ENCODE peak calls at places on chromosome 3, in ten cellular contexts. G is upper lobe of right lung, I is thoracic aorta, X is ascending aorta, L is GM12878, D is cardiac muscle cell, T is kidney, R is Panc1, J is breast epithelium, N is heart right ventricle. B is an unnamed sample.

GRCh38 chr3:127473244-127474024 is 117.1 kb downstream of the TPRA1 start:
- DNase-seq in G (no peak), X (no peak), R (no peak), D (peak; percentile 43), L (no peak), I (no peak), T (no peak), J (no peak), N (no peak), B (no peak)

GRCh38 chr3:187828571-187829452 is 83.5 kb upstream of the BCL6 start:
- DNase-seq in L (peak; percentile 34), N (no peak), J (no peak), D (no peak), I (no peak), G (no peak), T (no peak), R (no peak), X (no peak), B (no peak)

GRCh38 chr3:33792167-33792892 is 6.1 kb upstream of the PDCD6IP start:
- DNase-seq in N (no peak), J (no peak), D (no peak), R (no peak), X (no peak), L (no peak), G (no peak), T (no peak), I (no peak), B (no peak)

GRCh38 chr3:162034368-162034767 is 537.8 kb downstream of the OTOL1 start:
- DNase-seq in N (no peak), R (no peak), X (no peak), I (no peak), J (no peak), G (no peak), T (no peak), L (no peak), D (no peak), B (no peak)

GRCh38 chr3:39125837-39126500 is 18.5 kb downstream of the TTC21A start:
- DNase-seq in T (peak; percentile 29), R (no peak), I (no peak), G (no peak), X (no peak), D (no peak), N (no peak), L (no peak), J (no peak), B (no peak)

GRCh38 chr3:152291649-152292066 is 22.9 kb downstream of the MBNL1 start:
- DNase-seq in T (no peak), R (no peak), I (no peak), X (no peak), L (no peak), J (no peak), G (no peak), N (no peak), D (no peak), B (no peak)

GRCh38 chr3:54970895-54971294 is 43.0 kb upstream of the LRTM1 start:
- DNase-seq in T (no peak), J (no peak), N (no peak), L (no peak), G (no peak), I (no peak), X (no peak), R (no peak), D (no peak), B (no peak)

GRCh38 chr3:140501054-140501769 is 176.7 kb upstream of the TRIM42 start:
- DNase-seq in I (no peak), R (no peak), D (no peak), G (no peak), T (no peak), X (no peak), L (no peak), N (peak; percentile 19), J (peak; percentile 33), B (no peak)

GRCh38 chr3:188950832-188951489 is 220.8 kb upstream of the TPRG1 start:
- DNase-seq in G (peak; percentile 68), L (no peak), X (peak; percentile 96), R (peak; percentile 91), I (peak; percentile 67), D (no peak), N (peak; percentile 68), T (peak; percentile 90), J (peak; percentile 38), B (no peak)

DNA sequence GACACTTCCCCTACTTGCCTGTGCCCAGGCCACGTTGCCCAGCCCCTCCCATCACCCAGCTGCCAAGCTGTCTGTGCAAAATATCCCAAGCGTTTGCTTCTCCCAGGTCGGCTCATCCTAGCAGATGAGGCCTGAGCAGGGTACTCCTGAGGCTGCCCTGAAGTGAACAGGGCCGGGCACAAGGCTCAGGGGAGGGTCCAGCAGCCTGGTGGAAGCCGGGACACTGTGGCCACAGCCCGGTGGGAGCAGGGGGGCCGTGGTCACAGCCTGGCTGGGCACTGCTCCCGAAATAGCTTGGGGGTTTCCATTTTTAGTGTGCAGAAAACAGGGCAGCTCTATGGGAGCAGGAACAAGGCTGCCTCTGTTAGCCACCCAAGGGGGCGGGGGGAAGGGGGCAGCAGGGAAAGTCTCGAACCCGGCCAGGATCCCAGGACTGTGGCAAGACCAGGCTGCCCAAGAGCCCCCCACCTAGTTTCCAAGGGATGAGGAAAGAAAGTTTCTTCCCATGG is 3.4 kb downstream of the PLXNB1 start:
- DNase-seq in N (peak; percentile 53), D (no peak), T (peak; percentile 73), X (no peak), J (no peak), R (no peak), L (no peak), I (no peak), G (no peak), B (no peak)
- H3K4me3 ChIP-seq in N (no peak overlapping the region), D (no peak overlapping the region), T (peak overlapping the region; percentile 75), X (peak overlapping the region; percentile 94), J (peak overlapping the region; percentile 95), R (no peak overlapping the region), L (no peak overlapping the region), I (peak overlapping the region; percentile 88), G (no peak overlapping the region), B (no peak overlapping the region)

DNA sequence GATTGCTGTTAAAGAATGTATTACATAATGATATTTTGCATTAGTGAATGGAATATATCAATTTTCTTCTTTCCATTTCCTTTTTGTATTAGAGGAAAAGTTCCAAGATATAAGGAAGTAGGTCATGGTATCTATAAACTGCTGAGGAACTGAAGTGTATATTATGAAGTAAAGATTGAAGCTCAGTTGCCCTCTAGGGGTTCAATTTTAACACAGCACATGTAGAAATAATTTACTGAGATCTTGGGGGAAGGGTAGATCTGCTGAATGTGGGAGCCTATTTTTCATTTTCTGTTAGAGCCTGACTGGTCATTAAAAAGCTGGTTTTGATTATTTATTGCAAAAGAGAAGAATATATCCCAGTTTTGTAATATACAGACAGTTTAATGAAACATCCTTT is 45.2 kb downstream of the CMC1 start:
- DNase-seq in R (peak; percentile 47), G (no peak), T (no peak), D (peak; percentile 44), J (no peak), N (no peak), I (no peak), L (peak; percentile 8), X (no peak), B (no peak)
- TF ChIP-seq CTCF in R (peak; percentile 61), G (peak; percentile 67), T (peak; percentile 62), D (peak; percentile 58), J (peak; percentile 41), N (peak; percentile 29), I (peak; percentile 58), L (peak; percentile 50), X (peak; percentile 18), B (peak; percentile 60)

GRCh38 chr3:142210608-142211007 is 14.8 kb downstream of the GK5 start:
- DNase-seq in G (no peak), D (no peak), L (no peak), X (no peak), R (no peak), N (no peak), J (no peak), I (no peak), T (no peak), B (no peak)

GRCh38 chr3:142209655-142210054 is 15.7 kb downstream of the GK5 start:
- DNase-seq in D (no peak), X (peak; percentile 86), L (no peak), J (no peak), N (peak; percentile 48), T (no peak), R (no peak), G (no peak), I (peak; percentile 35), B (no peak)

GRCh38 chr3:142213298-142213697 is 12.1 kb downstream of the GK5 start:
- DNase-seq in D (no peak), G (no peak), I (no peak), L (no peak), X (peak; percentile 79), T (no peak), R (no peak), N (no peak), J (no peak), B (no peak)

GRCh38 chr3:142210144-142210543 is 15.2 kb downstream of the GK5 start:
- DNase-seq in N (no peak), D (no peak), X (no peak), R (no peak), T (no peak), G (no peak), L (no peak), I (no peak), J (no peak), B (no peak)

DNA sequence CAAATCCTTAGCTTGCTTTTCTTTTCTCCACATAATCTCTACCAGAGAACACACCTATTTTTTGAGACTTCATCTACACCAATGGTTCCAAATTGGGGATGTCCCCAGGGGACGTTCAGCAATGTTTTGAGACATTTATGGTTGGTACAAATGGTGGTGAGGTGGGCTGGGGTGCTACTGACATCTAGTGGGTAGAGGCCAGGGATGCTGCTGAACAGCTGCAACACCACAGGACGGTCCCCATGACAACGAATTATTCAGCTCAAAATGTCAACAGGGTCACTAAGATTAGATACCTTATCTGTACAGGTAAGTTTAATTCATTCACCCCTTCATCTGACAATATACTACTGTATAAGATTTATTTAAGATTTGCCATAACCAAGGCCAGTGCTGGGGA is 14.4 kb downstream of the GK5 start:
- DNase-seq in D (peak; percentile 38), X (no peak), R (no peak), J (no peak), N (no peak), L (no peak), T (no peak), I (no peak), G (no peak), B (no peak)
- H3K4me1 ChIP-seq in D (no peaks in the 10 kb centered on the region), X (no peaks in the 10 kb centered on the region), R (no peaks in the 10 kb centered on the region), J (no peaks in the 10 kb centered on the region), N (peaks cover 22% of the 10 kb centered on the region), L (no peaks in the 10 kb centered on the region), T (no peaks in the 10 kb centered on the region), I (peaks cover 32% of the 10 kb centered on the region), G (peaks cover 3% of the 10 kb centered on the region), B (no peaks in the 10 kb centered on the region)

DNA sequence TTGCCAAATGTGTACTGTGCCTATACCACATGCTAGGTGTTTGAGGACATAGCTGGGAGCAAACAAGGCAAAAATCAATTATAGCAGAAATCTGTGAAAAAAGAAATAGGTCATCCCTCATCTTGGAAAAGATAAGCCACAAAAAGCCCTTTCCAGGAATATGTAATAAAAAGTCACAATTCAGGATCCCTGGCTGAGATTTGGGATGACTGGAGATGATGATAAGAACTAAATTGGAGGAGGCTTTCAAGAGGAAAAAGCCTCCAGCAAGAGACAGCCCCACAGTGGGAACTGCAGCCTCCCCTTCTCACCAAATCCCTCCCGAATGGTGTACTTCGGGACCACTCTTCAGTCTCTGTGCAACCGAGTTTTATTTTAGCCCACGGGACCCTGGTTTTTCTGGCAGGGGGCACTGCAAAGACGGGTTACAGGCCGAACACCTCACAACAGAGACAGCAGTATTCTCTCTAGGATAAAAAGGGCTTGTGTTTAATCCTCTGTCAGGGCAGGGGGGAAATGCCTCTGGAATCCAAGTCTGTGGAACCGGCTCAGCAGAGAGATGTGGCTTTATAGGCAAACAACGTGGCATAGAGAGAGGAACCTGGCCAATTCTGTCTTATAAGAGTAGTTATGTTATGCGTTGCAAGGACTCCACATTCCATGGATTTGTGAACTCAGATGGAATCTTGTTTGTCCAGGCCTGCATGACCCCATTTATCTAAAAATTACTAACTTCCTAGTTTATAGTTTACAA is 1.2 kb upstream of the LMCD1 start:
- DNase-seq in R (no peak), J (peak; percentile 70), D (peak; percentile 19), L (no peak), N (no peak), I (no peak), G (no peak), T (no peak), X (no peak), B (no peak)
- H3K4me3 ChIP-seq in R (peak overlapping the region; percentile 74), J (peak overlapping the region; percentile 75), D (no peak overlapping the region), L (no peak overlapping the region), N (no peak overlapping the region), I (peak overlapping the region; percentile 84), G (peak overlapping the region; percentile 55), T (no peak overlapping the region), X (peak overlapping the region; percentile 71), B (no peak overlapping the region)

B was measured in CD8-positive, alpha-beta T cell.